ENCODE peak calls at places on chromosomes 6 and 20, in six cellular contexts. M is dorsolateral prefrontal cortex, D is upper lobe of left lung, Q is endodermal cell, V is lung, Y is H9. W is an unnamed sample.

GRCh38 chr6:169802790-169803189 is 51.4 kb downstream of the ERMARD start:
- DNase-seq in Q (no peak), V (no peak), D (no peak), Y (no peak), M (no peak), W (no peak)

GRCh38 chr6:2858678-2859324 is 17.1 kb upstream of the SERPINB1 start:
- DNase-seq in M (no peak), Y (no peak), Q (no peak), V (no peak), D (no peak), W (no peak)

GRCh38 chr6:163759542-163759941 is 345.0 kb downstream of the QKI start:
- DNase-seq in Q (no peak), M (no peak), Y (no peak), V (no peak), D (no peak), W (no peak)

GRCh38 chr20:53609501-53610445 is 16.1 kb upstream of the ZNF217 start:
- DNase-seq in Q (peak), V (peak), M (no peak), Y (no peak), D (no peak), W (no peak)

GRCh38 chr20:58892126-58892931 is 39.8 kb downstream of the GNAS start:
- DNase-seq in V (peak), Q (peak), M (peak), Y (peak), D (peak), W (peak)

GRCh38 chr6:31383149-31383548 is 20.2 kb upstream of the MICA start:
- DNase-seq in Q (no peak), D (no peak), M (no peak), Y (no peak), V (no peak), W (no peak)

GRCh38 chr6:169847773-169848380 is 96.5 kb downstream of the ERMARD start:
- DNase-seq in V (no peak), M (no peak), Q (peak), Y (peak), D (no peak), W (no peak)

GRCh38 chr20:59933849-59934585 is 580 bp upstream of the SYCP2 start:
- DNase-seq in V (peak), D (peak), M (peak), Q (peak), Y (peak), W (peak)

GRCh38 chr6:28587011-28587745 is 61.5 kb downstream of the GPX5 start:
- DNase-seq in M (peak), Q (peak), V (peak), Y (peak), D (peak), W (peak)

GRCh38 chr6:118524686-118525085 is 23.4 kb upstream of the PLN start:
- DNase-seq in V (no peak), Q (peak), Y (peak), M (no peak), D (no peak), W (no peak)

GRCh38 chr20:57432874-57433491 is 41.8 kb downstream of the RBM38 start:
- DNase-seq in M (no peak), V (peak), Q (no peak), Y (no peak), D (peak), W (no peak)

GRCh38 chr20:59788196-59788735 is 145.2 kb downstream of the SYCP2 start:
- DNase-seq in Y (peak), M (no peak), Q (no peak), V (no peak), D (no peak), W (no peak)

GRCh38 chr6:9086331-9086730 is 651.0 kb upstream of the SLC35B3 start:
- DNase-seq in V (no peak), D (no peak), Y (no peak), Q (peak), M (no peak), W (no peak)

GRCh38 chr20:25274481-25274880 is 26.6 kb downstream of the PYGB start:
- DNase-seq in M (no peak), V (no peak), Q (no peak), Y (no peak), D (peak), W (no peak)

GRCh38 chr6:98463038-98463437 is 371.3 kb upstream of the POU3F2 start:
- DNase-seq in V (no peak), Q (no peak), D (no peak), Y (no peak), M (no peak), W (no peak)

GRCh38 chr6:108002365-108003221 is 44.6 kb upstream of the SEC63 start:
- DNase-seq in V (no peak), D (no peak), M (peak), Y (peak), Q (peak), W (no peak)

GRCh38 chr20:49916146-49917002 is 1.0 kb upstream of the SPATA2 start:
- DNase-seq in M (no peak), Y (no peak), V (no peak), D (no peak), Q (peak), W (no peak)

GRCh38 chr6:53939830-53940229 is 145.0 kb downstream of the LRRC1 start:
- DNase-seq in V (no peak), D (no peak), M (no peak), Q (peak), Y (no peak), W (no peak)

GRCh38 chr6:73108949-73109348 is 116.3 kb downstream of the KHDC1L start:
- DNase-seq in V (no peak), Q (no peak), D (no peak), Y (no peak), M (no peak), W (no peak)

GRCh38 chr20:25018425-25018824 is 25.9 kb upstream of the APMAP start:
- DNase-seq in D (no peak), Q (no peak), V (no peak), M (peak), Y (no peak), W (no peak)

GRCh38 chr20:21101453-21102251 is 4.5 kb downstream of the LINC00237 start:
- DNase-seq in Q (peak), D (peak), V (no peak), M (no peak), Y (peak), W (peak)

GRCh38 chr6:157715766-157716171 is 107.3 kb upstream of the SNX9 start:
- DNase-seq in V (peak), D (no peak), Q (no peak), Y (no peak), M (no peak), W (no peak)

GRCh38 chr20:4038047-4038459 is 22.7 kb upstream of the RNF24 start:
- DNase-seq in D (peak), M (no peak), V (peak), Q (peak), Y (peak), W (no peak)

GRCh38 chr6:30881392-30881986 is 2.8 kb upstream of the DDR1 start:
- DNase-seq in V (no peak), M (no peak), Y (no peak), Q (peak), D (no peak), W (no peak)

GRCh38 chr6:16519265-16520242 is 241.7 kb downstream of the ATXN1 start:
- DNase-seq in M (no peak), Y (no peak), V (no peak), Q (peak), D (no peak), W (no peak)

GRCh38 chr6:12610862-12611261 is 105.7 kb upstream of the PHACTR1 start:
- DNase-seq in Q (no peak), V (no peak), Y (no peak), D (no peak), M (no peak), W (no peak)

GRCh38 chr6:92122746-92123145 is 1296.6 kb downstream of the EPHA7 start:
- DNase-seq in V (no peak), M (no peak), Q (no peak), Y (no peak), D (no peak), W (no peak)
- TF ChIP-seq CTCF in V (no peak), M (peak), Q (peak), Y (peak), D (no peak), W (peak)

GRCh38 chr20:12355185-12355584 is 437.5 kb downstream of the BTBD3 start:
- DNase-seq in V (no peak), D (no peak), M (no peak), Q (no peak), Y (no peak), W (no peak)

GRCh38 chr20:12354725-12355124 is 437.0 kb downstream of the BTBD3 start:
- DNase-seq in Y (no peak), V (no peak), M (no peak), Q (no peak), D (no peak), W (no peak)

GRCh38 chr20:12358655-12359009 is 440.9 kb downstream of the BTBD3 start:
- DNase-seq in Q (no peak), D (no peak), Y (no peak), V (no peak), M (no peak), W (no peak)

DNA sequence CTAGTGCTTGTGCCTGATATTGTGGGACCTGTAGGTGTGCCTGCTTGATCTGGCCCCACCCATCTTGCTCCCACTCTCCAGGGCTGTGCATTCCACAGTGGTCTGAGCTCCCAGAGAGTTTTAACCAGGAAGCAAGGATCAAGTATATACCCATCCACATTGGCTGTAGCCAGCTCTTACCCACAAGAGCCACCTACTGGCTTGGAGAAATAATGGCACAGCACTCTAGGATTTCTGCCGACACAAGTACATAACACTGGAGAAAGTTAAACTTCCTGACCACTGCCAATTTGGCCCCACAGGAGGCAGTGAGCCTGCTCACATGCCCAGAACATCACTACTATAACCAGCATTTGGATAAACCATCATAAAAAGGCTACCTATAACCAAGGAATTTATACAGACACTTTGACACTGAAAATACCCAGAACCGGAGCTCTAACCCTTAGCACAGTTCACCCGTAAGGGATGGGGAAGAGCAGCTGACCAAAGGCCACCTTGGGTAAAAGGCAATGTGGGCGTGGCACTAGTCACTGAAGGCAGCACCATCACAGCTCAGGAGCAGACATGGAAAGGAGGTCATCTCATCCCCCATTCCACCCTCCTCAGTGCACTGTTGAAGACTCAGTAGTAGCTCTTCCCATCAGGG is 440.4 kb downstream of the BTBD3 start:
- DNase-seq in Q (peak), D (no peak), M (no peak), V (no peak), Y (peak), W (no peak)
- TF ChIP-seq CTCF in Q (peak), D (no peak), M (no peak), V (no peak), Y (peak), W (peak)

DNA sequence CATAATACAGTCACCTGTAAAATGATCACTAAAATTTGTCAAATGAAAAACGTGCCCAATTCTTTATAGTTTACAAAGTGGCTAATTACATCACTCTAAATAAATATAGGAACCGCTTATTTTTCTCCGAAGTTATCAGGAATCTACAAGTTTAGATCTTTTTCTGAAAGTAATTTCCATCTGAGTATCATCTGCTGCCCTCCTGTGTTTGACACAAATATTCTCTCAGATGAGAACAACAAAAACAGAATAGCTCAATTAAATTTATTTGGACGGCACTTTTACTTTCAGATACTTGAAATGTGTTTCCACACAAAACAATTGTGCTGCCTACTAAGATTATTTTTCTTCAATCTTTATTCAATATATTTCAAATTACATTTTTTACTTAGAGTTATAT is 5.0 kb downstream of the SF3B5 start:
- DNase-seq in V (no peak), Q (no peak), D (no peak), Y (no peak), M (no peak), W (no peak)
- TF ChIP-seq CTCF in V (no peak), Q (peak), D (no peak), Y (no peak), M (no peak), W (no peak)

GRCh38 chr6:36809933-36810844 is 29.1 kb downstream of the CPNE5 start:
- DNase-seq in Q (peak), M (no peak), Y (peak), V (no peak), D (no peak), W (no peak)
- TF ChIP-seq CTCF in Q (peak), M (no peak), Y (peak), V (no peak), D (no peak), W (peak)

GRCh38 chr20:36373089-36373488 is 67.0 kb downstream of the DLGAP4 start:
- DNase-seq in Y (no peak), M (no peak), V (no peak), Q (no peak), D (no peak), W (no peak)

GRCh38 chr20:36377348-36378326 is 71.5 kb downstream of the DLGAP4 start:
- DNase-seq in Y (peak), D (no peak), M (no peak), Q (no peak), V (no peak), W (no peak)

GRCh38 chr20:36372671-36373070 is 66.5 kb downstream of the DLGAP4 start:
- DNase-seq in V (no peak), M (no peak), Y (no peak), D (no peak), Q (no peak), W (no peak)

GRCh38 chr20:36371391-36371790 is 65.3 kb downstream of the DLGAP4 start:
- DNase-seq in V (no peak), M (no peak), Q (no peak), Y (no peak), D (no peak), W (no peak)

GRCh38 chr20:36374995-36375394 is 68.9 kb downstream of the DLGAP4 start:
- DNase-seq in Q (no peak), D (no peak), M (no peak), Y (no peak), V (no peak), W (no peak)
- TF ChIP-seq CTCF in Q (peak), D (no peak), M (no peak), Y (no peak), V (no peak), W (no peak)

GRCh38 chr6:149043476-149044130 is 273.9 kb upstream of the TAB2 start:
- DNase-seq in D (peak), V (no peak), Q (peak), M (no peak), Y (peak), W (no peak)
- TF ChIP-seq CTCF in D (no peak), V (no peak), Q (peak), M (no peak), Y (peak), W (peak)